ENCODE peak calls at places on chromosomes 16 and 17, in four cellular contexts. X is K562, V is HepG2, Y is WTC11. H is an unnamed sample.
A peak's percentile ranks its signal among the peaks of the same experiment; 100 is the strongest.

GRCh38 chr17:58446086-58446485 is 28.8 kb upstream of the RNF43 start:
- DNase-seq in X (no peak), V (no peak), Y (no peak), H (no peak)

GRCh38 chr17:38444151-38444550 is 15.9 kb downstream of the ARHGAP23 start:
- DNase-seq in X (peak; percentile 78), V (peak; percentile 57), Y (peak; percentile 76), H (peak; percentile 77)

GRCh38 chr17:6162216-6162615 is 92.0 kb downstream of the WSCD1 start:
- DNase-seq in X (no peak), V (no peak), Y (peak; percentile 33), H (peak; percentile 28)

GRCh38 chr16:85970712-85971220 is 71.8 kb downstream of the IRF8 start:
- DNase-seq in X (no peak), V (no peak), Y (no peak), H (no peak)

GRCh38 chr16:63323055-63323454 is 1286.8 kb upstream of the CDH8 start:
- DNase-seq in X (no peak), V (no peak), Y (no peak), H (no peak)

GRCh38 chr17:21453144-21453982 is 77.2 kb downstream of the KCNJ12 start:
- DNase-seq in X (no peak), V (no peak), Y (no peak), H (no peak)

GRCh38 chr17:79601604-79602420 is 9.0 kb downstream of the RBFOX3 start:
- DNase-seq in X (no peak), V (no peak), Y (no peak), H (no peak)

GRCh38 chr17:44223574-44224046 is 4.1 kb upstream of the UBTF start:
- DNase-seq in X (no peak), V (no peak), Y (no peak), H (no peak)

GRCh38 chr17:31310260-31310659 is 3.6 kb downstream of the EVI2B start:
- DNase-seq in X (no peak), V (no peak), Y (no peak), H (no peak)

GRCh38 chr17:82436601-82437324 is 13.8 kb downstream of the CYBC1 start:
- DNase-seq in X (no peak), V (no peak), Y (no peak), H (no peak)

GRCh38 chr17:15660077-15660476 is 24.0 kb downstream of the TRIM16 start:
- DNase-seq in X (no peak), V (no peak), Y (no peak), H (no peak)

GRCh38 chr17:1783834-1784611 is 22.2 kb downstream of the SERPINF1 start:
- DNase-seq in X (peak; percentile 56), V (peak; percentile 67), Y (no peak), H (peak; percentile 44)

GRCh38 chr16:4373356-4373908 is 1.8 kb downstream of the VASN start:
- DNase-seq in X (no peak), V (no peak), Y (no peak), H (no peak)

GRCh38 chr17:10579270-10579669 is 29.8 kb upstream of the MYH2 start:
- DNase-seq in X (no peak), V (no peak), Y (no peak), H (no peak)

GRCh38 chr16:84481051-84481735 is 23.3 kb downstream of the MEAK7 start:
- DNase-seq in X (no peak), V (no peak), Y (peak; percentile 7), H (no peak)

GRCh38 chr17:40369923-40370322 is 5.4 kb upstream of the GJD3 start:
- DNase-seq in X (no peak), V (no peak), Y (no peak), H (no peak)

GRCh38 chr17:76940738-76941350 is 72.6 kb downstream of the MGAT5B start:
- DNase-seq in X (no peak), V (peak; percentile 23), Y (peak; percentile 85), H (peak; percentile 40)

GRCh38 chr17:80063815-80064585 is 27.6 kb downstream of the CCDC40 start:
- DNase-seq in X (peak; percentile 73), V (peak; percentile 81), Y (no peak), H (no peak)

GRCh38 chr16:11025120-11025531 is 80.8 kb downstream of the CLEC16A start:
- DNase-seq in X (no peak), V (no peak), Y (no peak), H (no peak)

GRCh38 chr16:70563571-70563970 is 40.0 kb downstream of the SF3B3 start:
- DNase-seq in X (no peak), V (peak; percentile 27), Y (no peak), H (no peak)

GRCh38 chr16:75250809-75251279 is 580 bp downstream of the BCAR1 start:
- DNase-seq in X (peak; percentile 77), V (peak; percentile 70), Y (no peak), H (peak; percentile 62)

GRCh38 chr17:13541032-13541480 is 60.7 kb downstream of the HS3ST3A1 start:
- DNase-seq in X (peak; percentile 35), V (no peak), Y (no peak), H (no peak)

GRCh38 chr16:72889616-72890235 is 158.2 kb downstream of the ZFHX3 start:
- DNase-seq in X (no peak), V (no peak), Y (no peak), H (no peak)

GRCh38 chr17:6305613-6306360 is 129.1 kb downstream of the AIPL1 start:
- DNase-seq in X (no peak), V (no peak), Y (no peak), H (no peak)

GRCh38 chr17:21214015-21214776 is at the start of gene TMEM11:
- DNase-seq in X (peak; percentile 93), V (peak; percentile 86), Y (peak; percentile 97), H (peak; percentile 97)

GRCh38 chr16:81654346-81654745 is 124.7 kb upstream of the PLCG2 start:
- DNase-seq in X (no peak), V (no peak), Y (no peak), H (no peak)

GRCh38 chr16:30077656-30078055 is 1.9 kb downstream of the PPP4C start:
- DNase-seq in X (no peak), V (no peak), Y (no peak), H (no peak)

DNA sequence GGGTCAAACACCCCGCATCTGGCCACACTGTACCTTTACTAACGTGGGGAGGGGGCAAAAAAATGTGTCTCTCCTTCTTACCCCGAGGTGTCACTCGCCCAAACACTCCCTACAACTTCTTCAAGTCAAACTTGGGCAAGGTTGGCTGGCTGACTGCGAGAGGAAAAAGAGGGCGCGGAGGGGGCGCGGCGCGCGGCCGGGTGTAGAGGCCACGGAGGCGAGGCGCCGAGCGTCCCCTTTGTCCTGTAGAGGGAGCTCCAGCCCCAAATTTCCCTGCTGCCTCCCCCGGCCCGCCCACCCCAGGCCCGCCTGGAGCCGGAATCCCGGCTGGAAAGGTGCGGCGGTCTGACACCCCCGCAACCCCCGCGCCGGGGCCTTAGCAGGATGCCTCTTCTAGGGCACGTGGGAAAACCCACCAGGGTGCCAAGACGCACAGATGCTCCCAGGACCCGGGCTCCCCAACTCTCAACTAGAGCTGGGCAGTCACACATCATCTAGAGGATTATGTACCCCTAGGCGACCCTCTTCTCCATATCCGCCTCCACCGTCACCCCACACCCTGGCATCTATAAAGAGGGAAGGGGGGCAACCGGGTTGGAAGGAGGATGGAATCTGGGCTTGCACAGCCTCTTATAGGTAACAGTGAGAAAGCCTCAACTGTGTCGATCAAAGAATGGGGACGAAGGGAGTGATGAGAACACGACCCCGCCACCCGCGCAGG is 4.2 kb downstream of the IRX3 start:
- DNase-seq in X (peak; percentile 73), V (no peak), Y (peak; percentile 79), H (no peak)
- TF ChIP-seq ELF4 in X (no peak), V (no peak), Y (no peak), H (no peak)

GRCh38 chr17:3955373-3955978 is 8.8 kb downstream of the ATP2A3 start:
- DNase-seq in X (no peak), V (no peak), Y (no peak), H (no peak)
- TF ChIP-seq ELF4 in X (no peak), V (no peak), Y (no peak), H (no peak)

GRCh38 chr16:67845291-67846062 is 1.3 kb upstream of the NUTF2 start:
- DNase-seq in X (no peak), V (no peak), Y (no peak), H (no peak)

GRCh38 chr16:67846063-67846319 is 742 bp upstream of the NUTF2 start:
- DNase-seq in X (no peak), V (no peak), Y (no peak), H (no peak)

GRCh38 chr16:67842509-67843342 is 606 bp downstream of the THAP11 start:
- DNase-seq in X (no peak), V (peak; percentile 61), Y (peak; percentile 59), H (peak; percentile 37)

GRCh38 chr16:67843343-67843765 is 1.2 kb downstream of the THAP11 start:
- DNase-seq in X (no peak), V (no peak), Y (no peak), H (no peak)

GRCh38 chr16:67844441-67844840 is 2.3 kb upstream of the NUTF2 start:
- DNase-seq in X (no peak), V (no peak), Y (no peak), H (no peak)
- TF ChIP-seq ELF4 in X (no peak), V (no peak), Y (no peak), H (no peak)

GRCh38 chr16:79618712-79619050 is 18.1 kb upstream of the MAF start:
- DNase-seq in X (no peak), V (no peak), Y (no peak), H (no peak)
- TF ChIP-seq ELF4 in X (no peak), V (no peak), Y (no peak), H (no peak)